ENCODE peak calls at places on chromosomes 4 and X, in six cellular contexts. P, Y, Q, W, I and L are unnamed samples.

GRCh38 chr4:14059006-14059405 is 431.5 kb upstream of the BOD1L1 start:
- DNase-seq in P (peak; percentile 39), Y (no peak), Q (no peak), W (no peak), I (peak; percentile 13), L (peak; percentile 25)

GRCh38 chr4:61661960-61662359 is 461.8 kb downstream of the ADGRL3 start:
- DNase-seq in P (no peak), Y (no peak), Q (no peak), W (no peak), I (no peak), L (no peak)

GRCh38 chrX:15500497-15500966 is at the start of gene BMX:
- DNase-seq in P (no peak), Y (no peak), Q (no peak), W (no peak), I (no peak), L (no peak)

GRCh38 chrX:72576161-72576896 is 3.7 kb upstream of the HDAC8 start:
- DNase-seq in P (peak; percentile 52), Y (no peak), Q (peak; percentile 52), W (no peak), I (peak; percentile 81), L (peak; percentile 70)

GRCh38 chr4:20662851-20663250 is 37.4 kb upstream of the PACRGL start:
- DNase-seq in P (peak; percentile 4), Y (no peak), Q (peak; percentile 56), W (no peak), I (peak; percentile 32), L (peak; percentile 37)

GRCh38 chrX:49309401-49309981 is 6.0 kb downstream of the GAGE10 start:
- DNase-seq in P (peak; percentile 22), Y (no peak), Q (peak; percentile 45), W (no peak), I (peak; percentile 13), L (peak; percentile 50)

GRCh38 chrX:721354-721753 is 90.8 kb downstream of the SHOX start:
- DNase-seq in P (no peak), Y (no peak), Q (no peak), W (no peak), I (no peak), L (no peak)

GRCh38 chr4:181376058-181376457 is 867.1 kb upstream of the TENM3 start:
- DNase-seq in P (no peak), Y (no peak), Q (no peak), W (no peak), I (no peak), L (no peak)

GRCh38 chr4:183100827-183101226 is 1.8 kb downstream of the WWC2 start:
- DNase-seq in P (no peak), Y (no peak), Q (peak; percentile 16), W (peak; percentile 73), I (no peak), L (no peak)

GRCh38 chr4:87032884-87033533 is 98.2 kb downstream of the AFF1 start:
- DNase-seq in P (peak; percentile 83), Y (no peak), Q (peak; percentile 10), W (no peak), I (peak; percentile 82), L (peak; percentile 86)

GRCh38 chrX:30488092-30488491 is 89.5 kb downstream of the TASL start:
- DNase-seq in P (peak; percentile 1), Y (no peak), Q (peak; percentile 43), W (no peak), I (no peak), L (peak; percentile 41)

GRCh38 chr4:43380093-43380492 is 487.6 kb downstream of the GRXCR1 start:
- DNase-seq in P (no peak), Y (no peak), Q (no peak), W (no peak), I (no peak), L (peak; percentile 3)

GRCh38 chr4:140349816-140350215 is 23.6 kb upstream of the SCOC start:
- DNase-seq in P (no peak), Y (no peak), Q (no peak), W (no peak), I (no peak), L (no peak)

GRCh38 chrX:44428989-44429627 is 85.6 kb upstream of the EFHC2 start:
- DNase-seq in P (no peak), Y (no peak), Q (peak; percentile 74), W (peak; percentile 77), I (no peak), L (no peak)

GRCh38 chr4:27043200-27043599 is 182.6 kb downstream of the STIM2 start:
- DNase-seq in P (no peak), Y (no peak), Q (no peak), W (no peak), I (no peak), L (no peak)

GRCh38 chr4:76802546-76803021 is 95.4 kb downstream of the SOWAHB start:
- DNase-seq in P (peak; percentile 26), Y (no peak), Q (no peak), W (no peak), I (peak; percentile 84), L (peak; percentile 11)

GRCh38 chrX:102976793-102977495 is 39.9 kb downstream of the RAB40AL start:
- DNase-seq in P (peak; percentile 35), Y (no peak), Q (peak; percentile 90), W (peak; percentile 81), I (peak; percentile 85), L (peak; percentile 88)

GRCh38 chr4:18155062-18156041 is 133.8 kb upstream of the LCORL start:
- DNase-seq in P (no peak), Y (no peak), Q (no peak), W (no peak), I (no peak), L (no peak)

GRCh38 chr4:56164921-56165320 is 216.2 kb downstream of the CEP135 start:
- DNase-seq in P (no peak), Y (no peak), Q (no peak), W (no peak), I (peak; percentile 13), L (no peak)

GRCh38 chrX:20530319-20530979 is 263.7 kb upstream of the RPS6KA3 start:
- DNase-seq in P (peak; percentile 64), Y (peak; percentile 5), Q (peak; percentile 79), W (peak; percentile 47), I (peak; percentile 49), L (peak; percentile 61)

GRCh38 chr4:53905935-53906377 is 158.4 kb downstream of the CHIC2 start:
- DNase-seq in P (peak; percentile 78), Y (peak; percentile 7), Q (peak; percentile 64), W (no peak), I (peak; percentile 76), L (peak; percentile 73)

GRCh38 chr4:66750273-66750672 is 795.0 kb downstream of the CENPC start:
- DNase-seq in P (no peak), Y (no peak), Q (peak; percentile 88), W (no peak), I (peak; percentile 46), L (no peak)

GRCh38 chr4:120085705-120086104 is 19.1 kb upstream of the MAD2L1 start:
- DNase-seq in P (peak; percentile 86), Y (no peak), Q (no peak), W (no peak), I (peak; percentile 10), L (peak; percentile 29)

GRCh38 chr4:26826721-26827120 is 33.9 kb upstream of the STIM2 start:
- DNase-seq in P (peak; percentile 59), Y (peak; percentile 72), Q (no peak), W (no peak), I (no peak), L (no peak)

GRCh38 chrX:13897571-13897970 is 80.7 kb upstream of the GPM6B start:
- DNase-seq in P (no peak), Y (no peak), Q (no peak), W (no peak), I (no peak), L (no peak)

DNA sequence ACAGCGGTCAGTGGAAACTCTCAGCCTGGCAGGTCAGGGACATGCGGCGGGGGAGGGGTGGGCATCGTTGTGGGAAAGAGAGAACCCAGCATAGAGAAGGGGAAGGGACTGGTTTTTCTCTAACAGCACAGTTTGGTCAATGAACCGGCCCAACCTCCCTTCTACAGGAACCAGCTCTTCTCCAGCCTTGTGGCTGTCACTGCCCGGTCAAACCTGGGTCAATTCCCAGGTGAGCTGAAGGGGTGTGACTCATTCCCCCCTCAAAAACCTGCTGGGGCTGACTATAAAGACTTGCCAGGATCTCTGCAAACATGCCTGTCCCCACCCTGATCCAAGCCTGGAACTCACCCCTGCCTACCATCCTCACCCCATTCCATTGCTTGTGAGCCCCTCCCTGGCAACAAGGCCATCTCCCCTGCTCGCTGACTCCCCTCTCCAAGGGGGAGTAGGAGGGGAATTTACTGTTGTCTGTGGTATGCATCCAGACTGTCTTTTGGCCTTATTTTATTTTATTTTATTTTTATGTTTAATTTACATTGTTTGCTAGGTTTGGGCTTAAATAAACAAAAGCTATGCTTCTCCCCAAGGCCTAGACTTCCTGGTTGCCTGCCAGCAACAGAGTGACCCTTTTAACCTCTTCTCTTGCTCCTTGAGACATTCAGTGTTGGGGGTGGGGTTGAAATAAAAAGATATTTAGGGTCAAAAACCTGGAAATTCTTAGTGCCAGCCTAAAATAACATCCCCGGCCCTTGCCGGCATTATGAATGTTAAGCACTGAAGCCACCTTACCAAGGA is 49.6 kb downstream of the TSC22D3 start:
- DNase-seq in P (no peak), Y (no peak), Q (peak; percentile 85), W (peak; percentile 96), I (no peak), L (no peak)
- H3K4me1 ChIP-seq in P (peaks cover 2% of the 10 kb centered on the region), Y (peaks cover 2% of the 10 kb centered on the region), Q (peaks cover 63% of the 10 kb centered on the region), W (peaks cover 95% of the 10 kb centered on the region), I (no peaks in the 10 kb centered on the region), L (no peaks in the 10 kb centered on the region)

DNA sequence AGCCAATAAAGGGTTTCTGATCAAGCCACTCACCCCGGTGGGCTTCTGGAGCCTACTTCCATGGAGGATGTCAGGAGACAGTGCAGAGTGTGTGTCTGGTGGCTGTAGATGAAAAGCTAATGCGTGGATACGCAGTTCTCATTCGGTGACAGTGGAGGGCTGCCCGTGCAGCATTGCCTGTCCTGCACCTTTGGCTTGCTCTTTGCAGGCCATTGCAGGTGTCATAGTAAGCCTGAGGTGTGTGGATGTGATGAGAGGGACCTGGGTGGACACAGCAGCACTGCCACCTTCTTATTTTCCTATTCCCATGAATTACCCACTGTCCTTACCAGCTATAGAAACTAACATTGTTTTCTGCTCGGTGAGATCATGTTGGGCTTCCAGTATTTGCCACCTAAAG is 101.2 kb downstream of the STK32B start:
- DNase-seq in P (no peak), Y (no peak), Q (no peak), W (no peak), I (no peak), L (no peak)
- H3K27ac ChIP-seq in P (no peak overlapping the region), Y (no peak overlapping the region), Q (no peak overlapping the region), W (no peak overlapping the region), I (no peak overlapping the region), L (no peak overlapping the region)

GRCh38 chrX:53074987-53075386 is 7.2 kb upstream of the TSPYL2 start:
- DNase-seq in P (no peak), Y (no peak), Q (no peak), W (no peak), I (no peak), L (no peak)

GRCh38 chrX:53073115-53073581 is 9.0 kb upstream of the TSPYL2 start:
- DNase-seq in P (no peak), Y (no peak), Q (no peak), W (no peak), I (no peak), L (no peak)

GRCh38 chrX:53072418-53073114 is 9.6 kb upstream of the TSPYL2 start:
- DNase-seq in P (no peak), Y (no peak), Q (no peak), W (no peak), I (no peak), L (no peak)

GRCh38 chrX:53071064-53071463 is 11.1 kb upstream of the TSPYL2 start:
- DNase-seq in P (no peak), Y (no peak), Q (no peak), W (no peak), I (no peak), L (no peak)

GRCh38 chrX:53071604-53072417 is 10.4 kb upstream of the TSPYL2 start:
- DNase-seq in P (peak; percentile 56), Y (peak; percentile 46), Q (peak; percentile 89), W (no peak), I (peak; percentile 41), L (peak; percentile 60)
- H2AFZ ChIP-seq in P (peak overlapping the region; percentile 92), Y (peak overlapping the region; percentile 62), Q (peak overlapping the region; percentile 96), W (peak overlapping the region; percentile 64), I (peak overlapping the region; percentile 53), L (no peak overlapping the region)

GRCh38 chrX:119682019-119682989 is 10.7 kb downstream of the SEPTIN6 start:
- DNase-seq in P (no peak), Y (peak; percentile 73), Q (no peak), W (no peak), I (no peak), L (no peak)
- H3K4me1 ChIP-seq in P (peaks cover 5% of the 10 kb centered on the region), Y (peaks cover 67% of the 10 kb centered on the region), Q (no peaks in the 10 kb centered on the region), W (no peaks in the 10 kb centered on the region), I (peaks cover 2% of the 10 kb centered on the region), L (peaks cover 24% of the 10 kb centered on the region)